ENCODE peak calls at places on chromosomes 13 and 19, in four cellular contexts. One of them, this sample, is unnamed.

GRCh38 chr13:41199526-41199925 is 5.2 kb upstream of the KBTBD7 start:
- DNase-seq in HepG2: no peak
- DNase-seq in breast epithelium: no peak
- DNase-seq in SK-N-SH: no peak
- DNase-seq in this sample: no peak

GRCh38 chr19:50490991-50491472 is 14.4 kb upstream of the GARIN5A start:
- DNase-seq in HepG2: no peak
- DNase-seq in breast epithelium: no peak
- DNase-seq in SK-N-SH: no peak
- DNase-seq in this sample: no peak

GRCh38 chr19:17021793-17022590 is 4.6 kb downstream of the CPAMD8 start:
- DNase-seq in HepG2: peak
- DNase-seq in breast epithelium: no peak
- DNase-seq in SK-N-SH: no peak
- DNase-seq in this sample: no peak

GRCh38 chr19:16836115-16836905 is 7.1 kb downstream of the SIN3B start:
- DNase-seq in HepG2: no peak
- DNase-seq in breast epithelium: no peak
- DNase-seq in SK-N-SH: no peak
- DNase-seq in this sample: peak

GRCh38 chr19:44745386-44745831 is 3.1 kb upstream of the BCL3 start:
- DNase-seq in HepG2: no peak
- DNase-seq in breast epithelium: peak
- DNase-seq in SK-N-SH: no peak
- DNase-seq in this sample: peak

GRCh38 chr13:49641810-49642291 is 13.5 kb downstream of the ARL11 start:
- DNase-seq in HepG2: no peak
- DNase-seq in breast epithelium: no peak
- DNase-seq in SK-N-SH: no peak
- DNase-seq in this sample: peak

GRCh38 chr19:30719189-30719990 is 347.2 kb downstream of the ZNF536 start:
- DNase-seq in HepG2: no peak
- DNase-seq in breast epithelium: no peak
- DNase-seq in SK-N-SH: peak
- DNase-seq in this sample: peak

GRCh38 chr19:8052464-8052859 is at the start of gene CCL25:
- DNase-seq in HepG2: no peak
- DNase-seq in breast epithelium: no peak
- DNase-seq in SK-N-SH: no peak
- DNase-seq in this sample: no peak

GRCh38 chr19:44608391-44608821 is 5.0 kb upstream of the IGSF23 start:
- DNase-seq in HepG2: no peak
- DNase-seq in breast epithelium: no peak
- DNase-seq in SK-N-SH: no peak
- DNase-seq in this sample: no peak

GRCh38 chr19:56566904-56567273 is 379 bp upstream of the ZNF470 start:
- DNase-seq in HepG2: no peak
- DNase-seq in breast epithelium: peak
- DNase-seq in SK-N-SH: peak
- DNase-seq in this sample: peak

GRCh38 chr19:30076751-30077670 is 135.0 kb downstream of the URI1 start:
- DNase-seq in HepG2: no peak
- DNase-seq in breast epithelium: peak
- DNase-seq in SK-N-SH: peak
- DNase-seq in this sample: peak

GRCh38 chr19:6590458-6591319 is at the start of gene CD70:
- DNase-seq in HepG2: no peak
- DNase-seq in breast epithelium: no peak
- DNase-seq in SK-N-SH: no peak
- DNase-seq in this sample: peak

GRCh38 chr19:47446534-47447469 is 24.9 kb downstream of the SLC8A2 start:
- DNase-seq in HepG2: no peak
- DNase-seq in breast epithelium: no peak
- DNase-seq in SK-N-SH: peak
- DNase-seq in this sample: peak

GRCh38 chr13:95644611-95645052 is at the start of gene DZIP1:
- DNase-seq in HepG2: peak
- DNase-seq in breast epithelium: no peak
- DNase-seq in SK-N-SH: peak
- DNase-seq in this sample: peak

GRCh38 chr13:92806215-92806614 is 420.4 kb upstream of the GPC6 start:
- DNase-seq in HepG2: no peak
- DNase-seq in breast epithelium: no peak
- DNase-seq in SK-N-SH: no peak
- DNase-seq in this sample: no peak

GRCh38 chr13:102128216-102128800 is 273.5 kb downstream of the FGF14 start:
- DNase-seq in HepG2: no peak
- DNase-seq in breast epithelium: no peak
- DNase-seq in SK-N-SH: no peak
- DNase-seq in this sample: no peak

GRCh38 chr13:44884076-44884729 is 105.1 kb downstream of the NUFIP1 start:
- DNase-seq in HepG2: no peak
- DNase-seq in breast epithelium: no peak
- DNase-seq in SK-N-SH: no peak
- DNase-seq in this sample: no peak

GRCh38 chr19:45641274-45642105 is 2.3 kb upstream of the EML2 start:
- DNase-seq in HepG2: peak
- DNase-seq in breast epithelium: peak
- DNase-seq in SK-N-SH: no peak
- DNase-seq in this sample: peak

GRCh38 chr19:3880471-3881271 is at the start of gene ATCAY:
- DNase-seq in HepG2: no peak
- DNase-seq in breast epithelium: no peak
- DNase-seq in SK-N-SH: peak
- DNase-seq in this sample: no peak

GRCh38 chr13:100394005-100394695 is 194.4 kb downstream of the GGACT start:
- DNase-seq in HepG2: no peak
- DNase-seq in breast epithelium: no peak
- DNase-seq in SK-N-SH: peak
- DNase-seq in this sample: no peak

GRCh38 chr19:34963531-34964406 is at the start of gene ZNF792:
- DNase-seq in HepG2: peak
- DNase-seq in breast epithelium: peak
- DNase-seq in SK-N-SH: peak
- DNase-seq in this sample: peak

GRCh38 chr13:29909975-29910674 is 59.7 kb upstream of the UBL3 start:
- DNase-seq in HepG2: no peak
- DNase-seq in breast epithelium: no peak
- DNase-seq in SK-N-SH: no peak
- DNase-seq in this sample: no peak

GRCh38 chr13:27295660-27296059 is 25.0 kb downstream of the RASL11A start:
- DNase-seq in HepG2: no peak
- DNase-seq in breast epithelium: no peak
- DNase-seq in SK-N-SH: no peak
- DNase-seq in this sample: no peak

GRCh38 chr13:114081761-114082681 is 50.4 kb downstream of the RASA3 start:
- DNase-seq in HepG2: no peak
- DNase-seq in breast epithelium: peak
- DNase-seq in SK-N-SH: no peak
- DNase-seq in this sample: no peak

GRCh38 chr19:3149526-3150505 is 14.0 kb downstream of the GNA15 start:
- DNase-seq in HepG2: no peak
- DNase-seq in breast epithelium: no peak
- DNase-seq in SK-N-SH: no peak
- DNase-seq in this sample: no peak

GRCh38 chr13:75533866-75534265 is 3.8 kb downstream of the COMMD6 start:
- DNase-seq in HepG2: no peak
- DNase-seq in breast epithelium: no peak
- DNase-seq in SK-N-SH: no peak
- DNase-seq in this sample: no peak

GRCh38 chr13:75530536-75530935 is 7.1 kb downstream of the COMMD6 start:
- DNase-seq in HepG2: peak
- DNase-seq in breast epithelium: no peak
- DNase-seq in SK-N-SH: no peak
- DNase-seq in this sample: no peak
- TF ChIP-seq POLR2AphosphoS5 in HepG2: no peak
- TF ChIP-seq POLR2AphosphoS5 in breast epithelium: no peak
- TF ChIP-seq POLR2AphosphoS5 in SK-N-SH: no peak
- TF ChIP-seq POLR2AphosphoS5 in this sample: no peak

DNA sequence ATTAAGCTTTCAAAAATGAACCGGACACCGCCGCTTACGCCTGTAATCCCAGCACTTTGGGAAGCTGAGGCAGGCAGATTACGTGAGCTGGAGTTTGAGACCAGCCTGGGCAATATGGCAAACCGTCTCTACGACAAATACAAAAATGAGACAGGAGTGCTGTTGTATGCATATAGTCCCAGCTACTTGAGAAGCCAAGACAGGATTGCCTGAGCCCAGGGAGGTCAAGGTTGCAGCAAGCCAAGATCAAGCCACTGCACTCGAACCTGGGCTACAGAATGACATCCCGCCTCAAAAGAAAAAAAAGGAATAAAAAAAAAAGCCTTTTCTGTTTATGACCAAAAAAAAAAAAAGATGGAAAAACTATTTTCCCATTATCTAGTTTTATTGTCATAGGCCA is 96.4 kb downstream of the RBM26 start:
- DNase-seq in HepG2: no peak
- DNase-seq in breast epithelium: no peak
- DNase-seq in SK-N-SH: no peak
- DNase-seq in this sample: no peak
- TF ChIP-seq POLR2AphosphoS5 in HepG2: no peak
- TF ChIP-seq POLR2AphosphoS5 in breast epithelium: no peak
- TF ChIP-seq POLR2AphosphoS5 in SK-N-SH: no peak
- TF ChIP-seq POLR2AphosphoS5 in this sample: no peak

GRCh38 chr13:99085846-99086148 is 107.9 kb upstream of the DOCK9 start:
- DNase-seq in HepG2: no peak
- DNase-seq in breast epithelium: no peak
- DNase-seq in SK-N-SH: no peak
- DNase-seq in this sample: no peak

GRCh38 chr13:99086869-99087129 is 108.9 kb upstream of the DOCK9 start:
- DNase-seq in HepG2: no peak
- DNase-seq in breast epithelium: no peak
- DNase-seq in SK-N-SH: no peak
- DNase-seq in this sample: peak

GRCh38 chr13:99086149-99086868 is 108.4 kb upstream of the DOCK9 start:
- DNase-seq in HepG2: no peak
- DNase-seq in breast epithelium: no peak
- DNase-seq in SK-N-SH: peak
- DNase-seq in this sample: peak

GRCh38 chr13:99087954-99088491 is 110.2 kb upstream of the DOCK9 start:
- DNase-seq in HepG2: no peak
- DNase-seq in breast epithelium: no peak
- DNase-seq in SK-N-SH: peak
- DNase-seq in this sample: peak

GRCh38 chr13:99087130-99087953 is 109.5 kb upstream of the DOCK9 start:
- DNase-seq in HepG2: peak
- DNase-seq in breast epithelium: peak
- DNase-seq in SK-N-SH: peak
- DNase-seq in this sample: peak
- TF ChIP-seq POLR2AphosphoS5 in HepG2: no peak
- TF ChIP-seq POLR2AphosphoS5 in breast epithelium: peak
- TF ChIP-seq POLR2AphosphoS5 in SK-N-SH: no peak
- TF ChIP-seq POLR2AphosphoS5 in this sample: peak

GRCh38 chr19:55386515-55386947 is 799 bp downstream of the RPL28 start:
- DNase-seq in HepG2: no peak
- DNase-seq in breast epithelium: no peak
- DNase-seq in SK-N-SH: no peak
- DNase-seq in this sample: no peak

GRCh38 chr19:55390461-55390880 is 4.7 kb downstream of the RPL28 start:
- DNase-seq in HepG2: no peak
- DNase-seq in breast epithelium: no peak
- DNase-seq in SK-N-SH: no peak
- DNase-seq in this sample: no peak

GRCh38 chr19:55385749-55386514 is at the start of gene RPL28:
- DNase-seq in HepG2: peak
- DNase-seq in breast epithelium: peak
- DNase-seq in SK-N-SH: peak
- DNase-seq in this sample: peak

GRCh38 chr19:55389386-55390317 is 3.9 kb downstream of the RPL28 start:
- DNase-seq in HepG2: no peak
- DNase-seq in breast epithelium: no peak
- DNase-seq in SK-N-SH: no peak
- DNase-seq in this sample: no peak

DNA sequence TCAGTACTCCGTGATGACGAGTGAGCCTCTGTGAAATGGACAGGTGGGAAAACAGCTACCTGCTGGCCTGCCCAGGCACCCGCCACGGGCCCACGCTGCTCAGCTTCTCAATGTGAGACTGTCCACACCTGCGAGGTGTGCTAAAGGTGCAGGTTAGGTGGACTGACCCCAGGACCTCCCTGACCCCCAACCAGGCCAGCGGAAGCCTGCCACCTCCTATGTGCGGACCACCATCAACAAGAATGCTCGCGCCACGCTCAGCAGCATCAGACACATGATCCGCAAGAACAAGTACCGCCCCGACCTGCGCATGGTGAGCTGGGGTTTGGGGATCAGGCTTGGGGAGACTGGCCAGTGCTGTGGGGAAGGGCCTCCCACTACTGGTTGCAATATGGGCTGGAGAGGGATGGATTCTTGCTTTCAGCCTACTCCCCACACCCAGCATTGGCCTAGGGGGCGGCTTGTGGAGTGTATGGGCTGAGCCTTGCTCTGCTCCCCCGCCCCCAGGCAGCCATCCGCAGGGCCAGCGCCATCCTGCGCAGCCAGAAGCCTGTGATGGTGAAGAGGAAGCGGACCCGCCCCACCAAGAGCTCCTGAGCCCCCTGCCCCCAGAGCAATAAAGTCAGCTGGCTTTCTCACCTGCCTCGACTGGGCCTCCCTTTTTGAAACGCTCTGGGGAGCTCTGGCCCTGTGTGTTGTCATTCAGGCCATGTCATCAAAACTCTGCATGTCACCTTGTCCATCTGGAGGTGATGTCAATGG is 2.2 kb downstream of the RPL28 start:
- DNase-seq in HepG2: no peak
- DNase-seq in breast epithelium: no peak
- DNase-seq in SK-N-SH: no peak
- DNase-seq in this sample: no peak
- TF ChIP-seq POLR2AphosphoS5 in HepG2: no peak
- TF ChIP-seq POLR2AphosphoS5 in breast epithelium: no peak
- TF ChIP-seq POLR2AphosphoS5 in SK-N-SH: no peak
- TF ChIP-seq POLR2AphosphoS5 in this sample: no peak

DNA sequence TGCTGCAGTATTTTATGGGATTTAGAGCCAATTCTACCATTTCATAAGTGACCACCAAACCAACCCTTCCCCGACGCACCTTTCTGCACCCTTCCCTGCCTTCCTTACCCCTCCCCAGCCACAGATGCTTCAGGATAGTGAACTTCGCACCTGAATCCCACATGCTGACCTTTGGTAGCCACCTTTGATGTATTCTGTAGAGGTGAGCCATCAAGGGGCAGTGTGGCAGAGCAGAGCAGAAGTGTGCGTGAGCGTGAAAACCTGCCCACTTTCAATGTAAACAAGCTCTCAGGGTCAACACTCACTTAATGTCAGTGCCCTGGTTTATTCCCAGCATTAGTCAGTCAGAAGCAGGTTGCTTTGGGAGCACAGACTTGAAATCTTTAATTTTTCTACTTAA is 107.7 kb downstream of the FRY start:
- DNase-seq in HepG2: peak
- DNase-seq in breast epithelium: no peak
- DNase-seq in SK-N-SH: no peak
- DNase-seq in this sample: no peak
- TF ChIP-seq POLR2AphosphoS5 in HepG2: no peak
- TF ChIP-seq POLR2AphosphoS5 in breast epithelium: no peak
- TF ChIP-seq POLR2AphosphoS5 in SK-N-SH: no peak
- TF ChIP-seq POLR2AphosphoS5 in this sample: no peak

This sample was measured in transverse colon.